ENCODE peak calls at places on chromosomes 1 and 21, in four cellular contexts. One of them, this sample, is unnamed.

GRCh38 chr21:45378258-45378966 is 26.6 kb upstream of the COL18A1 start:
- DNase-seq in IMR-90: peak; percentile 57
- DNase-seq in H9: peak; percentile 68
- DNase-seq in H1: peak; percentile 57
- DNase-seq in this sample: peak; percentile 76

GRCh38 chr1:200178340-200178739 is 150.8 kb downstream of the NR5A2 start:
- DNase-seq in H1: no peak
- DNase-seq in IMR-90: no peak
- DNase-seq in H9: no peak
- DNase-seq in this sample: no peak

GRCh38 chr1:20194770-20195463 is 8.6 kb upstream of the PLA2G2C start:
- DNase-seq in IMR-90: peak; percentile 36
- DNase-seq in H9: peak; percentile 76
- DNase-seq in H1: no peak
- DNase-seq in this sample: peak; percentile 72

GRCh38 chr1:4596486-4596885 is 57.9 kb upstream of the AJAP1 start:
- DNase-seq in H9: no peak
- DNase-seq in H1: no peak
- DNase-seq in IMR-90: no peak
- DNase-seq in this sample: no peak

GRCh38 chr1:70090875-70091274 is 114.5 kb downstream of the LRRC40 start:
- DNase-seq in H9: no peak
- DNase-seq in H1: no peak
- DNase-seq in IMR-90: peak; percentile 79
- DNase-seq in this sample: peak; percentile 25

GRCh38 chr1:168653567-168653966 is 75.4 kb downstream of the DPT start:
- DNase-seq in H9: no peak
- DNase-seq in IMR-90: no peak
- DNase-seq in H1: no peak
- DNase-seq in this sample: no peak

GRCh38 chr1:64834734-64835133 is 89.9 kb downstream of the RAVER2 start:
- DNase-seq in H1: no peak
- DNase-seq in IMR-90: peak; percentile 79
- DNase-seq in H9: no peak
- DNase-seq in this sample: no peak

GRCh38 chr1:181712636-181713238 is 229.4 kb downstream of the CACNA1E start:
- DNase-seq in H1: no peak
- DNase-seq in IMR-90: no peak
- DNase-seq in H9: no peak
- DNase-seq in this sample: no peak

GRCh38 chr1:117673405-117673804 is 67.6 kb downstream of the TENT5C start:
- DNase-seq in IMR-90: peak; percentile 90
- DNase-seq in H1: no peak
- DNase-seq in H9: no peak
- DNase-seq in this sample: no peak

GRCh38 chr21:46517361-46517760 is 58.7 kb downstream of the DIP2A start:
- DNase-seq in H9: no peak
- DNase-seq in IMR-90: no peak
- DNase-seq in H1: no peak
- DNase-seq in this sample: no peak

GRCh38 chr1:11078631-11079030 is 18.8 kb upstream of the SRM start:
- DNase-seq in H9: no peak
- DNase-seq in H1: no peak
- DNase-seq in IMR-90: peak; percentile 60
- DNase-seq in this sample: no peak

GRCh38 chr1:96487961-96488360 is 233.6 kb upstream of the PTBP2 start:
- DNase-seq in H9: no peak
- DNase-seq in H1: no peak
- DNase-seq in IMR-90: no peak
- DNase-seq in this sample: no peak

GRCh38 chr21:33255404-33255803 is 10.8 kb upstream of the IL10RB start:
- DNase-seq in IMR-90: no peak
- DNase-seq in H9: no peak
- DNase-seq in H1: no peak
- DNase-seq in this sample: no peak

GRCh38 chr1:220902916-220903315 is 23.7 kb downstream of the HLX start:
- DNase-seq in H1: no peak
- DNase-seq in IMR-90: peak; percentile 25
- DNase-seq in H9: no peak
- DNase-seq in this sample: no peak

GRCh38 chr1:158019177-158019868 is 25.9 kb downstream of the KIRREL1 start:
- DNase-seq in H9: peak; percentile 82
- DNase-seq in IMR-90: peak; percentile 94
- DNase-seq in H1: peak; percentile 57
- DNase-seq in this sample: peak; percentile 98

GRCh38 chr1:47963568-47963973 is 33.6 kb downstream of the TRABD2B start:
- DNase-seq in H9: no peak
- DNase-seq in IMR-90: no peak
- DNase-seq in H1: no peak
- DNase-seq in this sample: no peak

GRCh38 chr1:231778009-231778719 is 151.6 kb downstream of the DISC1 start:
- DNase-seq in H1: no peak
- DNase-seq in H9: no peak
- DNase-seq in IMR-90: peak; percentile 47
- DNase-seq in this sample: no peak

GRCh38 chr21:17495680-17496079 is 17.2 kb upstream of the CXADR start:
- DNase-seq in H9: no peak
- DNase-seq in IMR-90: no peak
- DNase-seq in H1: no peak
- DNase-seq in this sample: no peak

GRCh38 chr1:62964141-62964540 is 180.2 kb downstream of the ATG4C start:
- DNase-seq in H1: no peak
- DNase-seq in IMR-90: no peak
- DNase-seq in H9: no peak
- DNase-seq in this sample: no peak

GRCh38 chr1:180182721-180183311 is 28.1 kb downstream of the QSOX1 start:
- DNase-seq in H9: no peak
- DNase-seq in IMR-90: no peak
- DNase-seq in H1: no peak
- DNase-seq in this sample: no peak

GRCh38 chr1:189432761-189433160 is 1044.9 kb downstream of the BRINP3 start:
- DNase-seq in H9: no peak
- DNase-seq in IMR-90: peak; percentile 1
- DNase-seq in H1: no peak
- DNase-seq in this sample: no peak

GRCh38 chr1:28064064-28064463 is 24.3 kb downstream of the EYA3 start:
- DNase-seq in IMR-90: peak; percentile 83
- DNase-seq in H1: no peak
- DNase-seq in H9: no peak
- DNase-seq in this sample: no peak

GRCh38 chr1:173823776-173824314 is 628 bp upstream of the DARS2 start:
- DNase-seq in H1: no peak
- DNase-seq in H9: no peak
- DNase-seq in IMR-90: peak; percentile 20
- DNase-seq in this sample: no peak
- H3K18ac ChIP-seq in H1: peak overlapping the region; percentile 98
- H3K18ac ChIP-seq in H9: peak overlapping the region; percentile 88
- H3K18ac ChIP-seq in IMR-90: no peak overlapping the region
- H3K18ac ChIP-seq in this sample: peak overlapping the region; percentile 65

DNA sequence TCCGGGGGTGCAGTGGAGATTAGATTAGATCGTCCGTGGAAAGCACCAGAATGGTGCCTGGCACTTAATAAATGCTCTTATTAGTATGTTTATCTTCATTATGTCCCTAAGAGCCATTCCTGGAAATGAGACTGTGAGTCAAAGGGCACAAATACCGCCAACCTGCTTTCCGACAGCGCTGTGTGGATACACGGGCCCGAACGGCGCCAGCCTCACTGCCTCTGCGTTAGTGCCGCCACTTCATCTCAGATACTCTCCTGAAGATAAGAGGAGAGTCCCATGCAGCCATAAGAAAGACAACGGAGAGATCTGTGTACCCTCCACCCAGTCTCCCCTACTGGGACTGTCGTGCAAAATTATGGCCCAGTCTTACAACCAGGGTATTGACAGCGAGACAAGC is 22.0 kb downstream of the PDE9A start:
- DNase-seq in H9: no peak
- DNase-seq in H1: no peak
- DNase-seq in IMR-90: no peak
- DNase-seq in this sample: no peak
- H3K56ac ChIP-seq in H9: no peak overlapping the region
- H3K56ac ChIP-seq in H1: no peak overlapping the region
- H3K56ac ChIP-seq in IMR-90: no peak overlapping the region
- H3K56ac ChIP-seq in this sample: no peak overlapping the region

GRCh38 chr1:6105763-6106162 is 60.1 kb downstream of the KCNAB2 start:
- DNase-seq in H1: no peak
- DNase-seq in H9: no peak
- DNase-seq in IMR-90: no peak
- DNase-seq in this sample: no peak
- H3K18ac ChIP-seq in H1: no peak overlapping the region
- H3K18ac ChIP-seq in H9: no peak overlapping the region
- H3K18ac ChIP-seq in IMR-90: no peak overlapping the region
- H3K18ac ChIP-seq in this sample: no peak overlapping the region

GRCh38 chr1:191831572-191831971 is 326.7 kb upstream of the RGS18 start:
- DNase-seq in H9: no peak
- DNase-seq in H1: no peak
- DNase-seq in IMR-90: no peak
- DNase-seq in this sample: peak; percentile 74
- H3K56ac ChIP-seq in H9: no peak overlapping the region
- H3K56ac ChIP-seq in H1: no peak overlapping the region
- H3K56ac ChIP-seq in IMR-90: no peak overlapping the region
- H3K56ac ChIP-seq in this sample: no peak overlapping the region

DNA sequence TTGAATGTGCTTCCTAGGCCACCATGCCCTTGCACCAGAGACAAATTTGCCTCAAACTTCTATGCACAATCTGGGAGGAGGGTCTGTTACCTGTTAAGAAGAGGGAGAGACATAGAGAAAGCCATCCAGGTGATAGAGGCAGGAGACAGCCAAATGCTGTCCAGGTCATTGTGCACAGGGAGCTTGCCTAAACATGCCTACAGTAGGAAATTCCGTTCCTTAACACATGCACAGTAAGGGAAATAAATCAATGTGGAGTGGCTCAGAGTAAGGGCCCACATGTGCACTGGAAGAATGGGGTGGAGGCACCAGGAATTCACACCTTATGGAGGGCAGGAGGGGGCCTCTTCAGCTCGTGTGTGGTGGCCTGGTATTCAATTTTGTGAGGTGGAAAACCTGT is 19.5 kb upstream of the CREG1 start:
- DNase-seq in H1: no peak
- DNase-seq in IMR-90: no peak
- DNase-seq in H9: no peak
- DNase-seq in this sample: no peak
- H3K18ac ChIP-seq in H1: no peak overlapping the region
- H3K18ac ChIP-seq in IMR-90: no peak overlapping the region
- H3K18ac ChIP-seq in H9: no peak overlapping the region
- H3K18ac ChIP-seq in this sample: no peak overlapping the region